ENCODE peak calls at places on chromosomes 4 and X, in six cellular contexts. One of them, this sample, is unnamed.

GRCh38 chrX:15395794-15396193 is 11.6 kb upstream of the VEGFD start:
- DNase-seq in cardiac fibroblast: no peak
- DNase-seq in GM23338: no peak
- DNase-seq in activated B cell treated with CpG ODN at 0.5 μM for 24 hours: no peak
- DNase-seq in heart left ventricle: no peak
- DNase-seq in left ventricle myocardium inferior: no peak
- DNase-seq in this sample: no peak

GRCh38 chr4:164212714-164213113 is 541.2 kb upstream of the SMIM31 start:
- DNase-seq in cardiac fibroblast: no peak
- DNase-seq in left ventricle myocardium inferior: no peak
- DNase-seq in GM23338: no peak
- DNase-seq in heart left ventricle: no peak
- DNase-seq in activated B cell treated with CpG ODN at 0.5 μM for 24 hours: no peak
- DNase-seq in this sample: no peak

GRCh38 chr4:186037182-186037581 is 31.8 kb upstream of the TLR3 start:
- DNase-seq in left ventricle myocardium inferior: no peak
- DNase-seq in heart left ventricle: no peak
- DNase-seq in cardiac fibroblast: no peak
- DNase-seq in activated B cell treated with CpG ODN at 0.5 μM for 24 hours: no peak
- DNase-seq in GM23338: no peak
- DNase-seq in this sample: no peak

GRCh38 chr4:108846568-108846967 is 83.7 kb upstream of the ETNPPL start:
- DNase-seq in cardiac fibroblast: peak; percentile 52
- DNase-seq in heart left ventricle: no peak
- DNase-seq in GM23338: no peak
- DNase-seq in left ventricle myocardium inferior: no peak
- DNase-seq in activated B cell treated with CpG ODN at 0.5 μM for 24 hours: no peak
- DNase-seq in this sample: no peak

GRCh38 chr4:41028392-41029076 is 185.8 kb downstream of the APBB2 start:
- DNase-seq in heart left ventricle: no peak
- DNase-seq in GM23338: no peak
- DNase-seq in left ventricle myocardium inferior: no peak
- DNase-seq in activated B cell treated with CpG ODN at 0.5 μM for 24 hours: no peak
- DNase-seq in cardiac fibroblast: no peak
- DNase-seq in this sample: no peak

GRCh38 chrX:1592128-1592862 is 891 bp downstream of the AKAP17A start:
- DNase-seq in heart left ventricle: no peak
- DNase-seq in left ventricle myocardium inferior: no peak
- DNase-seq in activated B cell treated with CpG ODN at 0.5 μM for 24 hours: peak; percentile 25
- DNase-seq in GM23338: peak; percentile 52
- DNase-seq in cardiac fibroblast: peak; percentile 36
- DNase-seq in this sample: no peak

GRCh38 chr4:94757192-94758140 is at the start of gene BMPR1B:
- DNase-seq in cardiac fibroblast: peak; percentile 69
- DNase-seq in GM23338: peak; percentile 60
- DNase-seq in left ventricle myocardium inferior: no peak
- DNase-seq in heart left ventricle: peak; percentile 61
- DNase-seq in activated B cell treated with CpG ODN at 0.5 μM for 24 hours: no peak
- DNase-seq in this sample: peak; percentile 41

GRCh38 chrX:2351999-2352995 is 148.5 kb downstream of the DHRSX start:
- DNase-seq in left ventricle myocardium inferior: no peak
- DNase-seq in cardiac fibroblast: peak; percentile 85
- DNase-seq in GM23338: no peak
- DNase-seq in activated B cell treated with CpG ODN at 0.5 μM for 24 hours: no peak
- DNase-seq in heart left ventricle: no peak
- DNase-seq in this sample: no peak

GRCh38 chr4:14529653-14530052 is 472.6 kb upstream of the CPEB2 start:
- DNase-seq in GM23338: peak; percentile 37
- DNase-seq in heart left ventricle: no peak
- DNase-seq in cardiac fibroblast: peak; percentile 20
- DNase-seq in activated B cell treated with CpG ODN at 0.5 μM for 24 hours: no peak
- DNase-seq in left ventricle myocardium inferior: no peak
- DNase-seq in this sample: no peak

GRCh38 chrX:77949840-77950239 is 19.6 kb downstream of the PGAM4 start:
- DNase-seq in heart left ventricle: no peak
- DNase-seq in activated B cell treated with CpG ODN at 0.5 μM for 24 hours: no peak
- DNase-seq in GM23338: no peak
- DNase-seq in left ventricle myocardium inferior: no peak
- DNase-seq in cardiac fibroblast: no peak
- DNase-seq in this sample: no peak

GRCh38 chr4:5036239-5036638 is 15.0 kb upstream of the STK32B start:
- DNase-seq in cardiac fibroblast: peak; percentile 31
- DNase-seq in activated B cell treated with CpG ODN at 0.5 μM for 24 hours: no peak
- DNase-seq in heart left ventricle: no peak
- DNase-seq in GM23338: no peak
- DNase-seq in left ventricle myocardium inferior: no peak
- DNase-seq in this sample: no peak

GRCh38 chrX:77346859-77347258 is 100.3 kb upstream of the FGF16 start:
- DNase-seq in activated B cell treated with CpG ODN at 0.5 μM for 24 hours: no peak
- DNase-seq in GM23338: no peak
- DNase-seq in left ventricle myocardium inferior: no peak
- DNase-seq in cardiac fibroblast: no peak
- DNase-seq in heart left ventricle: no peak
- DNase-seq in this sample: no peak

GRCh38 chrX:118520858-118521206 is 25.2 kb downstream of the DOCK11 start:
- DNase-seq in activated B cell treated with CpG ODN at 0.5 μM for 24 hours: no peak
- DNase-seq in GM23338: no peak
- DNase-seq in cardiac fibroblast: no peak
- DNase-seq in left ventricle myocardium inferior: no peak
- DNase-seq in heart left ventricle: no peak
- DNase-seq in this sample: no peak

GRCh38 chr4:120691536-120691935 is 231.0 kb downstream of the PRDM5 start:
- DNase-seq in activated B cell treated with CpG ODN at 0.5 μM for 24 hours: no peak
- DNase-seq in heart left ventricle: no peak
- DNase-seq in GM23338: no peak
- DNase-seq in left ventricle myocardium inferior: no peak
- DNase-seq in cardiac fibroblast: peak; percentile 40
- DNase-seq in this sample: no peak

GRCh38 chrX:12292996-12293765 is 154.9 kb downstream of the FRMPD4 start:
- DNase-seq in left ventricle myocardium inferior: no peak
- DNase-seq in cardiac fibroblast: peak; percentile 69
- DNase-seq in GM23338: no peak
- DNase-seq in activated B cell treated with CpG ODN at 0.5 μM for 24 hours: no peak
- DNase-seq in heart left ventricle: no peak
- DNase-seq in this sample: no peak

GRCh38 chr4:100828986-100829685 is 311.3 kb upstream of the EMCN start:
- DNase-seq in heart left ventricle: no peak
- DNase-seq in GM23338: no peak
- DNase-seq in left ventricle myocardium inferior: no peak
- DNase-seq in cardiac fibroblast: peak; percentile 25
- DNase-seq in activated B cell treated with CpG ODN at 0.5 μM for 24 hours: no peak
- DNase-seq in this sample: no peak

GRCh38 chrX:47235691-47236103 is 2.9 kb downstream of the USP11 start:
- DNase-seq in cardiac fibroblast: no peak
- DNase-seq in GM23338: no peak
- DNase-seq in heart left ventricle: no peak
- DNase-seq in activated B cell treated with CpG ODN at 0.5 μM for 24 hours: no peak
- DNase-seq in left ventricle myocardium inferior: no peak
- DNase-seq in this sample: no peak

GRCh38 chrX:107775000-107775733 is 420 bp downstream of the TSC22D3 start:
- DNase-seq in GM23338: peak; percentile 16
- DNase-seq in cardiac fibroblast: no peak
- DNase-seq in left ventricle myocardium inferior: no peak
- DNase-seq in activated B cell treated with CpG ODN at 0.5 μM for 24 hours: peak; percentile 16
- DNase-seq in heart left ventricle: no peak
- DNase-seq in this sample: no peak

GRCh38 chr4:92636038-92636825 is 332.5 kb downstream of the GRID2 start:
- DNase-seq in cardiac fibroblast: no peak
- DNase-seq in left ventricle myocardium inferior: no peak
- DNase-seq in GM23338: no peak
- DNase-seq in activated B cell treated with CpG ODN at 0.5 μM for 24 hours: no peak
- DNase-seq in heart left ventricle: no peak
- DNase-seq in this sample: no peak

GRCh38 chrX:9644335-9644734 is 121.3 kb downstream of the GPR143 start:
- DNase-seq in left ventricle myocardium inferior: no peak
- DNase-seq in GM23338: no peak
- DNase-seq in heart left ventricle: no peak
- DNase-seq in cardiac fibroblast: no peak
- DNase-seq in activated B cell treated with CpG ODN at 0.5 μM for 24 hours: peak; percentile 16
- DNase-seq in this sample: no peak

GRCh38 chr4:40984051-40984450 is 230.3 kb downstream of the APBB2 start:
- DNase-seq in cardiac fibroblast: no peak
- DNase-seq in GM23338: no peak
- DNase-seq in heart left ventricle: no peak
- DNase-seq in activated B cell treated with CpG ODN at 0.5 μM for 24 hours: no peak
- DNase-seq in left ventricle myocardium inferior: no peak
- DNase-seq in this sample: no peak

GRCh38 chr4:113732923-113733527 is 28.5 kb downstream of the CAMK2D start:
- DNase-seq in activated B cell treated with CpG ODN at 0.5 μM for 24 hours: no peak
- DNase-seq in left ventricle myocardium inferior: no peak
- DNase-seq in GM23338: no peak
- DNase-seq in cardiac fibroblast: no peak
- DNase-seq in heart left ventricle: no peak
- DNase-seq in this sample: no peak

GRCh38 chrX:110409925-110410324 is 51.3 kb downstream of the RTL9 start:
- DNase-seq in GM23338: no peak
- DNase-seq in left ventricle myocardium inferior: no peak
- DNase-seq in heart left ventricle: no peak
- DNase-seq in activated B cell treated with CpG ODN at 0.5 μM for 24 hours: no peak
- DNase-seq in cardiac fibroblast: peak; percentile 64
- DNase-seq in this sample: no peak

GRCh38 chr4:21290562-21290961 is 590.3 kb downstream of the PACRGL start:
- DNase-seq in heart left ventricle: no peak
- DNase-seq in GM23338: no peak
- DNase-seq in cardiac fibroblast: no peak
- DNase-seq in activated B cell treated with CpG ODN at 0.5 μM for 24 hours: no peak
- DNase-seq in left ventricle myocardium inferior: no peak
- DNase-seq in this sample: no peak

GRCh38 chr4:158020734-158021346 is 152.0 kb downstream of the GASK1B start:
- DNase-seq in activated B cell treated with CpG ODN at 0.5 μM for 24 hours: no peak
- DNase-seq in GM23338: no peak
- DNase-seq in cardiac fibroblast: peak; percentile 95
- DNase-seq in left ventricle myocardium inferior: no peak
- DNase-seq in heart left ventricle: no peak
- DNase-seq in this sample: no peak

GRCh38 chr4:26235500-26235899 is 85.3 kb upstream of the RBPJ start:
- DNase-seq in heart left ventricle: no peak
- DNase-seq in left ventricle myocardium inferior: peak; percentile 33
- DNase-seq in GM23338: no peak
- DNase-seq in cardiac fibroblast: peak; percentile 69
- DNase-seq in activated B cell treated with CpG ODN at 0.5 μM for 24 hours: no peak
- DNase-seq in this sample: no peak

GRCh38 chr4:86720508-86721068 is 126.5 kb downstream of the PTPN13 start:
- DNase-seq in GM23338: no peak
- DNase-seq in cardiac fibroblast: peak; percentile 33
- DNase-seq in heart left ventricle: no peak
- DNase-seq in left ventricle myocardium inferior: no peak
- DNase-seq in activated B cell treated with CpG ODN at 0.5 μM for 24 hours: no peak
- DNase-seq in this sample: no peak

GRCh38 chr4:156642161-156642560 is 329.4 kb downstream of the PDGFC start:
- DNase-seq in heart left ventricle: no peak
- DNase-seq in left ventricle myocardium inferior: no peak
- DNase-seq in GM23338: no peak
- DNase-seq in activated B cell treated with CpG ODN at 0.5 μM for 24 hours: no peak
- DNase-seq in cardiac fibroblast: peak; percentile 33
- DNase-seq in this sample: no peak

GRCh38 chr4:38320349-38320707 is 343.7 kb upstream of the KLF3 start:
- DNase-seq in left ventricle myocardium inferior: no peak
- DNase-seq in activated B cell treated with CpG ODN at 0.5 μM for 24 hours: no peak
- DNase-seq in cardiac fibroblast: no peak
- DNase-seq in heart left ventricle: no peak
- DNase-seq in GM23338: no peak
- DNase-seq in this sample: no peak

GRCh38 chr4:81499840-81500239 is 28.1 kb upstream of the RASGEF1B start:
- DNase-seq in GM23338: no peak
- DNase-seq in left ventricle myocardium inferior: no peak
- DNase-seq in heart left ventricle: no peak
- DNase-seq in cardiac fibroblast: no peak
- DNase-seq in activated B cell treated with CpG ODN at 0.5 μM for 24 hours: no peak
- DNase-seq in this sample: no peak

GRCh38 chrX:50697691-50698090 is 116.3 kb downstream of the SHROOM4 start:
- DNase-seq in heart left ventricle: no peak
- DNase-seq in activated B cell treated with CpG ODN at 0.5 μM for 24 hours: no peak
- DNase-seq in cardiac fibroblast: peak; percentile 84
- DNase-seq in left ventricle myocardium inferior: no peak
- DNase-seq in GM23338: peak; percentile 68
- DNase-seq in this sample: no peak

DNA sequence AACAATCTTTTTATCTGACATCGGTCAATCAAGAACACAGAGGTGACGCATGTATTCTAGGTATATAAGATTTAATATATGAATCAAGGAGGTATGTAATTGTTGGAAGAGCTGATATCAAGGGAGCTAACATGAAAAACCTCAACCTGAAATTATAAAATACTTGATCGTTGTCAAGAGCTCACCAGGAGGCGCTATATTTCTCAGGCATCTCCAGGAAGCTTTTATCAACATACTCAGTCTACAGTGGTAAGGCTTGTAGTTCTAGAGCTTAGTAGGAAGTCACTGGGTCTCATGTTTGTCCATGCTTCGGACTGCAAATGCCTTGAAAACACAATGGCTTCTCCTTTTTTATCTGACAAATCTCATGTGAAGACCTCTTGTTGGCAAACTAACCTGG is 156.1 kb downstream of the GRXCR1 start:
- DNase-seq in activated B cell treated with CpG ODN at 0.5 μM for 24 hours: no peak
- DNase-seq in left ventricle myocardium inferior: no peak
- DNase-seq in heart left ventricle: no peak
- DNase-seq in cardiac fibroblast: no peak
- DNase-seq in GM23338: peak; percentile 68
- DNase-seq in this sample: no peak
- TF ChIP-seq CTCF in activated B cell treated with CpG ODN at 0.5 μM for 24 hours: no peak
- TF ChIP-seq CTCF in left ventricle myocardium inferior: no peak
- TF ChIP-seq CTCF in heart left ventricle: no peak
- TF ChIP-seq CTCF in cardiac fibroblast: no peak
- TF ChIP-seq CTCF in GM23338: peak; percentile 66
- TF ChIP-seq CTCF in this sample: no peak

GRCh38 chrX:105471597-105471996 is 251.1 kb upstream of the TEX13A start:
- DNase-seq in activated B cell treated with CpG ODN at 0.5 μM for 24 hours: no peak
- DNase-seq in cardiac fibroblast: no peak
- DNase-seq in heart left ventricle: no peak
- DNase-seq in GM23338: no peak
- DNase-seq in left ventricle myocardium inferior: no peak
- DNase-seq in this sample: no peak
- TF ChIP-seq CTCF in activated B cell treated with CpG ODN at 0.5 μM for 24 hours: no peak
- TF ChIP-seq CTCF in cardiac fibroblast: no peak
- TF ChIP-seq CTCF in heart left ventricle: no peak
- TF ChIP-seq CTCF in GM23338: no peak
- TF ChIP-seq CTCF in left ventricle myocardium inferior: no peak
- TF ChIP-seq CTCF in this sample: no peak

DNA sequence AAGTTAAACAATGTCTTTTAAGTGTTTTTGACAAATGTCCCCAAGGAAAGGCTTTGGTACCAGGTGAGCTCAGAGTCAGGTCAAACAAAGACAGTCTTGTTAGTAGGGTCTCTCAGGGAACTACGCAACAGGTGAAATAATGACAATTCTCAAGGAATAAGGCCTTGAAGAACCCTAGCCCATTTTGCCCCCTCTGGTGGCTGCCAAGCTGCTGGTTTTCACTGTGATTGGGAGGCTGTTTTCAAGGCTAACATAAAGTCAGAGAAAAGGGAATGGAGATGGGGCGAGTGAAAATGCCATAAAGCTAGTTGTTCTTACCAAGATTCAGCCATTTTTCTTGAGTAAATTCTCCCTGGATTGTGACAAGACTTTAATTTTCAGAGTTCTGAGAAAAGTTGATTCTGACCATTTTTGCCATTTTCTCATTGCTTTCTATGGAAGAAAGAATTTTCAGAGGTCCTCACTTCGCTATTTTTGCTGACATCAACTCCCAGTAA is 58.7 kb downstream of the RWDD4 start:
- DNase-seq in heart left ventricle: no peak
- DNase-seq in left ventricle myocardium inferior: no peak
- DNase-seq in cardiac fibroblast: peak; percentile 27
- DNase-seq in GM23338: peak; percentile 75
- DNase-seq in activated B cell treated with CpG ODN at 0.5 μM for 24 hours: no peak
- DNase-seq in this sample: no peak
- TF ChIP-seq CTCF in heart left ventricle: no peak
- TF ChIP-seq CTCF in left ventricle myocardium inferior: peak; percentile 19
- TF ChIP-seq CTCF in cardiac fibroblast: peak; percentile 30
- TF ChIP-seq CTCF in GM23338: peak; percentile 77
- TF ChIP-seq CTCF in activated B cell treated with CpG ODN at 0.5 μM for 24 hours: no peak
- TF ChIP-seq CTCF in this sample: no peak

GRCh38 chrX:16469870-16470269 is 180.1 kb upstream of the S100G start:
- DNase-seq in heart left ventricle: no peak
- DNase-seq in activated B cell treated with CpG ODN at 0.5 μM for 24 hours: no peak
- DNase-seq in GM23338: peak; percentile 49
- DNase-seq in left ventricle myocardium inferior: no peak
- DNase-seq in cardiac fibroblast: no peak
- DNase-seq in this sample: no peak
- TF ChIP-seq CTCF in heart left ventricle: no peak
- TF ChIP-seq CTCF in activated B cell treated with CpG ODN at 0.5 μM for 24 hours: no peak
- TF ChIP-seq CTCF in GM23338: peak; percentile 62
- TF ChIP-seq CTCF in left ventricle myocardium inferior: no peak
- TF ChIP-seq CTCF in cardiac fibroblast: no peak
- TF ChIP-seq CTCF in this sample: no peak

This sample was measured in mesothelial cell of epicardium.